ENCODE peak calls at places on chromosomes 13 and 19, in five cellular contexts. C, O, U, W and S are unnamed samples.

GRCh38 chr19:57434386-57435061 is 601 bp upstream of the ZNF749 start:
- DNase-seq in C (no peak), O (no peak), U (no peak), W (no peak), S (no peak)

GRCh38 chr13:99702687-99703319 is 201.5 kb downstream of the TM9SF2 start:
- DNase-seq in C (no peak), O (no peak), U (no peak), W (no peak), S (no peak)

GRCh38 chr13:109715902-109716301 is 70.5 kb downstream of the IRS2 start:
- DNase-seq in C (no peak), O (no peak), U (no peak), W (no peak), S (peak)

GRCh38 chr19:10727599-10728250 is 9.8 kb downstream of the DNM2 start:
- DNase-seq in C (no peak), O (peak), U (peak), W (peak), S (no peak)

GRCh38 chr13:111853146-111853545 is 213.8 kb upstream of the SOX1 start:
- DNase-seq in C (no peak), O (no peak), U (no peak), W (no peak), S (no peak)

GRCh38 chr13:48879854-48880253 is 95.9 kb upstream of the FNDC3A start:
- DNase-seq in C (no peak), O (no peak), U (no peak), W (no peak), S (no peak)

GRCh38 chr13:18961383-18962117 is 220.1 kb downstream of the TUBA3C start:
- DNase-seq in C (no peak), O (no peak), U (no peak), W (no peak), S (no peak)

GRCh38 chr13:45511310-45512147 is 46.8 kb downstream of the COG3 start:
- DNase-seq in C (peak), O (peak), U (no peak), W (no peak), S (peak)

GRCh38 chr13:24997367-24997967 is 98.5 kb upstream of the PABPC3 start:
- DNase-seq in C (peak), O (peak), U (no peak), W (no peak), S (peak)

GRCh38 chr13:51542358-51542972 is 41.8 kb upstream of the WDFY2 start:
- DNase-seq in C (no peak), O (no peak), U (no peak), W (no peak), S (peak)